ENCODE peak calls at places on chromosomes 13 and 19, in six cellular contexts. T is HepG2, X is H1, B is HCT116, P is SK-N-SH, E is GM12878. Q is an unnamed sample.

GRCh38 chr13:74251778-74252519 is 117.7 kb upstream of the KLF12 start:
- DNase-seq in T (no peak), X (no peak), B (no peak), P (no peak), E (no peak), Q (no peak)

GRCh38 chr13:67119481-67119883 is 110.7 kb downstream of the PCDH9 start:
- DNase-seq in T (no peak), X (no peak), B (peak; percentile 8), P (no peak), E (no peak), Q (peak; percentile 2)

GRCh38 chr19:15417699-15418098 is 1.1 kb downstream of the AKAP8L start:
- DNase-seq in T (no peak), X (no peak), B (no peak), P (no peak), E (no peak), Q (no peak)

GRCh38 chr19:38055655-38056521 is 148.9 kb downstream of the SIPA1L3 start:
- DNase-seq in T (no peak), X (peak; percentile 63), B (no peak), P (no peak), E (no peak), Q (no peak)

GRCh38 chr19:48551437-48552302 is at the start of gene SULT2B1:
- DNase-seq in T (no peak), X (no peak), B (no peak), P (peak; percentile 39), E (no peak), Q (no peak)

GRCh38 chr19:37966211-37967072 is 59.4 kb downstream of the SIPA1L3 start:
- DNase-seq in T (no peak), X (no peak), B (no peak), P (no peak), E (no peak), Q (no peak)

GRCh38 chr19:16026131-16026530 is 50.2 kb upstream of the TPM4 start:
- DNase-seq in T (no peak), X (no peak), B (no peak), P (peak; percentile 7), E (no peak), Q (no peak)

GRCh38 chr13:40141859-40142555 is 486.5 kb downstream of the COG6 start:
- DNase-seq in T (no peak), X (no peak), B (no peak), P (no peak), E (no peak), Q (no peak)

GRCh38 chr13:39892731-39893293 is 237.3 kb downstream of the COG6 start:
- DNase-seq in T (no peak), X (no peak), B (no peak), P (peak; percentile 35), E (no peak), Q (no peak)

GRCh38 chr13:59570204-59570603 is 593.5 kb downstream of the DIAPH3 start:
- DNase-seq in T (no peak), X (no peak), B (no peak), P (no peak), E (no peak), Q (no peak)

GRCh38 chr13:42405665-42406390 is 133.9 kb downstream of the AKAP11 start:
- DNase-seq in T (no peak), X (no peak), B (no peak), P (no peak), E (peak; percentile 97), Q (no peak)

GRCh38 chr13:112819816-112820215 is 130.0 kb downstream of the ATP11A start:
- DNase-seq in T (no peak), X (no peak), B (no peak), P (no peak), E (no peak), Q (no peak)

GRCh38 chr13:33126909-33127607 is 110.8 kb downstream of the KL start:
- DNase-seq in T (no peak), X (no peak), B (no peak), P (no peak), E (no peak), Q (no peak)

GRCh38 chr13:113125506-113126264 is 3.1 kb downstream of the F10 start:
- DNase-seq in T (no peak), X (no peak), B (no peak), P (no peak), E (no peak), Q (no peak)

GRCh38 chr19:54481326-54481930 is 8.3 kb upstream of the CDC42EP5 start:
- DNase-seq in T (peak; percentile 49), X (peak; percentile 82), B (peak; percentile 32), P (peak; percentile 65), E (no peak), Q (no peak)

GRCh38 chr19:1861599-1862031 is 1.8 kb downstream of the KLF16 start:
- DNase-seq in T (no peak), X (no peak), B (no peak), P (no peak), E (no peak), Q (no peak)

DNA sequence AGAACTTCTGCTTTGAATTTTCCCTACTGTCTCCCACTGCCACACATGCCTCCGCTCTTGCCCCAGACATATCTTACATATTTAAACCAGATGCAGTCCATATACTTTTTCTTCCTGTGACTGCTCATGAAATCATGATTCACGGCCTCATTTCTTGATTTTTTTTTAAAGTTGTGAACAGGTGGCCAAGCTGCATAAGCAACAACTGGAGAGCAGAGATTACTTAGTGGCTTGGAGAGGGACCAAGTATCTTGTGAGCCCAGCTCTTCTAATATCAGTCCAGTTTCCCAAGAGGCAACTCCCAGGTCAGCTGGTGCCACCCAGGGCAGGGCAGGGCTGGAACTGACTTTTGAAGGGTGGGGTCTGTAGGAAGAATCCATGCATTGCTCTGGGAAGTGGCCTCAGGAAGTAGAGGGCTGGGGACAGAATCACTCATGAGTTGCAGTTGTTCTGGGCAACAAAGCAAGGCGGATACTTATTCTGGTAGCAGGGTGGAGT is 152.4 kb downstream of the LMO7 start:
- DNase-seq in T (no peak), X (no peak), B (no peak), P (no peak), E (no peak), Q (no peak)
- H3K27ac ChIP-seq in T (peak overlapping the region; percentile 14), X (no peak overlapping the region), B (no peak overlapping the region), P (peak overlapping the region; percentile 56), E (no peak overlapping the region), Q (no peak overlapping the region)

DNA sequence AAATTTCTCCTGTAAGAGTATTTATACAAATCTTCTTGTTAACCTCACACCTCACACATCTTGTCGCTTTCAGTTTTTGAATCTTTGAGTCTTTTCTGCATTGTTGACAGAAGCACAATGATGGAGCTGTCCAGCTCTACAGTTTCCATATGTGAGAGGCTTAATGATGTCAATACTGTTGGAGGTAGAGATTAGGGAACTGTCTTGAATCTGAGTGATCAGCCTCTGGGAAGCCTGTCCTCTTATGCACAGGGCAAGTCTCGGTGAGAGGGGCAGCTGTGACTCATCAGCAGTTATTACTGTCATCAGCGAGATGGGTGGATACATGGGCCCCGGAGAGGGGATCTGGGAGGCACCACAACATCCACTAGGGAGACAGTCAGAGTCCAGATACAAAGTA is 4.6 kb upstream of the ITGBL1 start:
- DNase-seq in T (no peak), X (no peak), B (no peak), P (no peak), E (no peak), Q (no peak)
- TF ChIP-seq SIN3A in T (no peak), X (no peak), B (no peak), P (no peak), E (no peak), Q (no peak)

DNA sequence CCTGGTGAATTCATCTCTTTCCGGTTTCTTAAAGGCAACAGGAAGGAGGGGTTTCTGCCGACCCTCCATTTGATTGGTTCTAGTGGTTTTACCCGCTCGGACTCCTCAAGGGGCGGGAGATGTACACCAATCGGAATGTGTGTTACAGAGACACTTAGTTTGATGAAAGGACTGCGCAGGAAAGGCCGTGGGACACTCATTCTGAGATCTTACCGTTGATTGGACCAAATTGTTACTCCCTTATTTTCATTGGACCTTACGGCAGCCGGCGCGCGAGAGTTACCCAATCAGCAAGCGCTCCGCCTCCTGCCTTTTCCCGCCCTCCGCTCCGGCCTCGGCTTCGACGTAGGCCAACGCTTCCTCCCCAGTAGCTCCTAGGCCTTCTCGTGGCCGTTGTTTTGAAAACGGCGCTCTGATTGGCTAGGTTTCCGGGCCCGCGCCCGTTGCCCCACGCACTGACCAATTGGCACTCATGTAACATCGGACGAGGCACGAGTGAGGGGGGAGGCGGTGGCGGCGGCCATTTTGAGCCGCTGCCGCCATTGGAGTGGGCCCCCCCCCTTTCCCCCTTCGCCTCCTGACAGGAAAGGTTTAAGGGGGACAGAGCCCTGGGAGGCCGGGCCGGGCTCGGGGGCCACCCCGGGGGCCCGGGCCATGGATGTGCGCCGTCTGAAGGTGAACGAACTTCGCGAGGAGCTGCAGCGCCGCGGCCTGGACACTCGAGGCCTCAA is at the start of gene HNRNPUL1:
- DNase-seq in T (peak; percentile 100), X (peak; percentile 100), B (peak; percentile 100), P (peak; percentile 98), E (peak; percentile 100), Q (peak; percentile 99)
- H3K4me3 ChIP-seq in T (peak within 1 kb of the TSS; percentile 73), X (peak within 1 kb of the TSS; percentile 82), B (peak within 1 kb of the TSS; percentile 94), P (peak within 1 kb of the TSS; percentile 83), E (peak within 1 kb of the TSS; percentile 95), Q (peak within 1 kb of the TSS; percentile 76)

DNA sequence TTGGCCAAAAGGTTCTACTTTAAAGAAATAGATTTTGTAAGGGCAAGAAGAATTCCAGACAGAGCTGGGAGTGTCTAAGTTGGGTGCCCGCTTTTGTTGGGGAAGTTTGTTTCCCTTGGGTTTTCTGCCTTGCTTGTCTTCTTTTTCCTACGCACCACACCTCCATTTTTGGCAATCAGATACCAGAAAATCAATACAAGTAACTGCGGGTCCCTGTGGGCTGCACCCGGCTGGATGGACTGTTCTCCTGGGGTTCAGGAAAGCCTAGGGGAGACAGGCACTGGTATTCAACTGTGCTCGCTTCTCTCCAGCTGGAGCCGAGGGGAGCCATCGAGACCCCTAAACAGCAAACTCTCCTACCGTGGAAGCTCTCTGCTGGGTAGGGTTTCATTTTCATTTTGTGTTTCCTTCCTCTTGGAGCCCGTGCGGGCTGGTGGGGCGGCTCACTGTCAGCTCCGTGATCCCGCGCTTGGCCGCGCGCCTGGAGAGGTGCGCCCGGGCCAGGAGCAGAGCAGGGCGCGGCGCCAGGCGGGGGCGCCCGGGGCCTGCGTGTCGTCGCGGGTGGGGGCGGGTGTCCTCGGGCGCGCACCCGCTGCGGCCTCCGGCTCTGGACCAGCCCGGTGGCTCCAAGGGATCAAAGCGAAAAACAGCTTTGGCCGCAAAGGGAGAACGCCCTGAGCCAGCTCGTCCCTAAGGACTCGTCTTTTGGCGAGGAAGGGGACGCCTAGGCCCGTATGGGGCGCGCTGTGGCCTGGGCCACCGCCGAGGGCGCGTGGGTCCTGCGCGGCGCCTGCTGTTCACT is 347.2 kb downstream of the ZNF536 start:
- DNase-seq in T (no peak), X (peak; percentile 70), B (no peak), P (peak; percentile 90), E (no peak), Q (no peak)
- H3K27ac ChIP-seq in T (no peak overlapping the region), X (no peak overlapping the region), B (no peak overlapping the region), P (peak overlapping the region; percentile 93), E (no peak overlapping the region), Q (no peak overlapping the region)

GRCh38 chr13:30047154-30047874 is 196.9 kb upstream of the UBL3 start:
- DNase-seq in T (no peak), X (peak; percentile 13), B (no peak), P (no peak), E (no peak), Q (no peak)
- TF ChIP-seq SIN3A in T (no peak), X (no peak), B (no peak), P (no peak), E (no peak), Q (no peak)

GRCh38 chr13:31631716-31632115 is 107.6 kb upstream of the RXFP2 start:
- DNase-seq in T (no peak), X (no peak), B (no peak), P (no peak), E (no peak), Q (no peak)
- H3K4me3 ChIP-seq in T (no peak overlapping the region), X (no peak overlapping the region), B (no peak overlapping the region), P (no peak overlapping the region), E (no peak overlapping the region), Q (no peak overlapping the region)

Q was measured in Panc1.